ENCODE peak calls at places on chromosomes 3 and 15, in eight cellular contexts. F, D, S, O, W, L, G and H are unnamed samples.

GRCh38 chr3:154464440-154465148 is 34.6 kb upstream of the GPR149 start:
- DNase-seq in F (no peak), D (no peak), S (no peak), O (no peak), W (no peak), L (no peak), G (no peak), H (no peak)

GRCh38 chr3:155737844-155738460 is 6.9 kb downstream of the PLCH1 start:
- DNase-seq in F (no peak), D (no peak), S (no peak), O (peak; percentile 32), W (no peak), L (no peak), G (no peak), H (no peak)

GRCh38 chr3:114567774-114568173 is 273.9 kb downstream of the TIGIT start:
- DNase-seq in F (no peak), D (no peak), S (no peak), O (no peak), W (no peak), L (no peak), G (no peak), H (no peak)

GRCh38 chr15:99967841-99968371 is 234.7 kb upstream of the LYSMD4 start:
- DNase-seq in F (no peak), D (peak; percentile 70), S (no peak), O (no peak), W (no peak), L (no peak), G (peak; percentile 3), H (no peak)

GRCh38 chr3:160226026-160226739 is 961 bp downstream of the C3orf80 start:
- DNase-seq in F (no peak), D (no peak), S (no peak), O (no peak), W (peak; percentile 78), L (no peak), G (no peak), H (no peak)

GRCh38 chr3:100073555-100074307 is 40.6 kb downstream of the FILIP1L start:
- DNase-seq in F (peak; percentile 97), D (peak; percentile 76), S (no peak), O (no peak), W (no peak), L (peak; percentile 40), G (peak; percentile 76), H (peak; percentile 97)

GRCh38 chr3:49906004-49906860 is 2.6 kb upstream of the MST1R start:
- DNase-seq in F (peak; percentile 33), D (no peak), S (peak; percentile 27), O (peak; percentile 66), W (peak; percentile 87), L (peak; percentile 70), G (peak; percentile 31), H (peak; percentile 46)

GRCh38 chr3:169044341-169045113 is 619.0 kb downstream of the MECOM start:
- DNase-seq in F (peak; percentile 82), D (no peak), S (no peak), O (no peak), W (no peak), L (no peak), G (peak; percentile 90), H (peak; percentile 85)

GRCh38 chr3:64311424-64311920 is 86.2 kb upstream of the PRICKLE2 start:
- DNase-seq in F (peak; percentile 28), D (no peak), S (no peak), O (no peak), W (no peak), L (no peak), G (peak; percentile 41), H (peak; percentile 28)

GRCh38 chr15:38254065-38254883 is 1.6 kb downstream of the SPRED1 start:
- DNase-seq in F (peak; percentile 76), D (no peak), S (peak; percentile 60), O (peak; percentile 71), W (peak; percentile 45), L (no peak), G (peak; percentile 67), H (peak; percentile 68)

GRCh38 chr3:192188218-192188835 is 539.0 kb downstream of the FGF12 start:
- DNase-seq in F (peak; percentile 57), D (no peak), S (peak; percentile 29), O (peak; percentile 68), W (peak; percentile 47), L (peak; percentile 68), G (peak; percentile 55), H (peak; percentile 4)

GRCh38 chr15:75455982-75456531 is 4.6 kb upstream of the SIN3A start:
- DNase-seq in F (peak; percentile 65), D (no peak), S (peak; percentile 36), O (peak; percentile 71), W (no peak), L (no peak), G (peak; percentile 40), H (peak; percentile 68)

GRCh38 chr3:129575233-129575986 is 31.1 kb downstream of the PLXND1 start:
- DNase-seq in F (no peak), D (no peak), S (no peak), O (no peak), W (no peak), L (no peak), G (no peak), H (no peak)